ENCODE peak calls at places on chromosome 10, in eight cellular contexts. Q is RWPE1, M is omental fat pad, W is lower leg skin, A is right lobe of liver, H is Calu3, J is psoas muscle, L is uterus. T is an unnamed sample.

GRCh38 chr10:7529638-7530037 is 118.8 kb upstream of the SFMBT2 start:
- DNase-seq in Q (peak; percentile 13), M (no peak), W (no peak), A (no peak), H (peak; percentile 61), J (no peak), L (no peak), T (no peak)

GRCh38 chr10:89371987-89372386 is 5.9 kb upstream of the IFIT1B start:
- DNase-seq in Q (no peak), M (no peak), W (no peak), A (no peak), H (no peak), J (no peak), L (no peak), T (no peak)

GRCh38 chr10:73746721-73747120 is 2.5 kb downstream of the SEC24C start:
- DNase-seq in Q (no peak), M (no peak), W (no peak), A (no peak), H (no peak), J (no peak), L (no peak), T (no peak)

GRCh38 chr10:99280472-99280871 is 44.8 kb upstream of the HPSE2 start:
- DNase-seq in Q (no peak), M (no peak), W (no peak), A (no peak), H (no peak), J (no peak), L (no peak), T (no peak)

GRCh38 chr10:121935702-121936101 is 7.9 kb upstream of the ATE1 start:
- DNase-seq in Q (no peak), M (no peak), W (no peak), A (peak; percentile 83), H (no peak), J (no peak), L (no peak), T (no peak)

GRCh38 chr10:50512743-50513416 is 110.9 kb downstream of the SGMS1 start:
- DNase-seq in Q (no peak), M (no peak), W (no peak), A (no peak), H (no peak), J (no peak), L (no peak), T (no peak)

GRCh38 chr10:78276139-78276538 is 242.5 kb downstream of the RPS24 start:
- DNase-seq in Q (no peak), M (no peak), W (no peak), A (no peak), H (no peak), J (no peak), L (no peak), T (no peak)

GRCh38 chr10:102814873-102815661 is 22.1 kb downstream of the CYP17A1 start:
- DNase-seq in Q (no peak), M (peak; percentile 87), W (peak; percentile 49), A (peak; percentile 80), H (no peak), J (peak; percentile 85), L (peak; percentile 68), T (no peak)

GRCh38 chr10:79352035-79352595 is 4.8 kb downstream of the PPIF start:
- DNase-seq in Q (no peak), M (no peak), W (no peak), A (no peak), H (no peak), J (no peak), L (no peak), T (no peak)

GRCh38 chr10:127563718-127564553 is 14.8 kb downstream of the NPS start:
- DNase-seq in Q (no peak), M (no peak), W (no peak), A (no peak), H (peak; percentile 42), J (peak; percentile 18), L (no peak), T (no peak)

GRCh38 chr10:6973904-6974303 is 393.8 kb upstream of the PRKCQ start:
- DNase-seq in Q (no peak), M (no peak), W (no peak), A (no peak), H (no peak), J (no peak), L (no peak), T (no peak)

GRCh38 chr10:73771722-73772279 is 10.0 kb upstream of the CHCHD1 start:
- DNase-seq in Q (peak; percentile 88), M (peak; percentile 76), W (no peak), A (no peak), H (peak; percentile 88), J (peak; percentile 91), L (no peak), T (no peak)

DNA sequence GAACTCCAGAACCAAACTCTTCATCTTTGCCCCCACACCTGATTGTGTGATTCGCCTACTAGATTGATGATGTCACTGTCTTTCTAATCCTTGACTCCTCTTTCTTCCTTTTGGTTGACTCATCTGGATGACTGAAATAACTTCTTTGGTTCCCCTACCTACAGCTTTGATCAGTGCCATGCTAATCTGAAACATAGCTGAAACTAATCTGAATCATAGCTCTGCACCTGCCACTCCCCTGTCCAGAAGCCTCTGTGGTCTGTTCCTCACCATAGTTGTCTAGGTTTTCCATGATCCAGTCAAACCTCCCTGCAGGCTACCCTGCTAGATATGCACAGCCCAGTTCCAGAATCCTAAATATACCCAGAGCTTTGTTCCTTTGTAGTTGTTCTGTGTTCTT is 51.9 kb downstream of the ZNF365 start:
- DNase-seq in Q (peak; percentile 35), M (no peak), W (no peak), A (no peak), H (peak; percentile 12), J (no peak), L (no peak), T (no peak)
- TF ChIP-seq CTCF in Q (no peak), M (no peak), W (no peak), A (no peak), H (no peak), J (no peak), L (no peak), T (no peak)

GRCh38 chr10:2990764-2991163 is 76.6 kb upstream of the PFKP start:
- DNase-seq in Q (no peak), M (no peak), W (no peak), A (no peak), H (no peak), J (no peak), L (no peak), T (no peak)

GRCh38 chr10:2989292-2989947 is 77.9 kb upstream of the PFKP start:
- DNase-seq in Q (no peak), M (no peak), W (no peak), A (no peak), H (no peak), J (no peak), L (no peak), T (no peak)

GRCh38 chr10:2994562-2994961 is 72.8 kb upstream of the PFKP start:
- DNase-seq in Q (no peak), M (no peak), W (no peak), A (no peak), H (no peak), J (no peak), L (no peak), T (no peak)

GRCh38 chr10:2993636-2994035 is 73.7 kb upstream of the PFKP start:
- DNase-seq in Q (no peak), M (no peak), W (no peak), A (no peak), H (no peak), J (no peak), L (no peak), T (no peak)

DNA sequence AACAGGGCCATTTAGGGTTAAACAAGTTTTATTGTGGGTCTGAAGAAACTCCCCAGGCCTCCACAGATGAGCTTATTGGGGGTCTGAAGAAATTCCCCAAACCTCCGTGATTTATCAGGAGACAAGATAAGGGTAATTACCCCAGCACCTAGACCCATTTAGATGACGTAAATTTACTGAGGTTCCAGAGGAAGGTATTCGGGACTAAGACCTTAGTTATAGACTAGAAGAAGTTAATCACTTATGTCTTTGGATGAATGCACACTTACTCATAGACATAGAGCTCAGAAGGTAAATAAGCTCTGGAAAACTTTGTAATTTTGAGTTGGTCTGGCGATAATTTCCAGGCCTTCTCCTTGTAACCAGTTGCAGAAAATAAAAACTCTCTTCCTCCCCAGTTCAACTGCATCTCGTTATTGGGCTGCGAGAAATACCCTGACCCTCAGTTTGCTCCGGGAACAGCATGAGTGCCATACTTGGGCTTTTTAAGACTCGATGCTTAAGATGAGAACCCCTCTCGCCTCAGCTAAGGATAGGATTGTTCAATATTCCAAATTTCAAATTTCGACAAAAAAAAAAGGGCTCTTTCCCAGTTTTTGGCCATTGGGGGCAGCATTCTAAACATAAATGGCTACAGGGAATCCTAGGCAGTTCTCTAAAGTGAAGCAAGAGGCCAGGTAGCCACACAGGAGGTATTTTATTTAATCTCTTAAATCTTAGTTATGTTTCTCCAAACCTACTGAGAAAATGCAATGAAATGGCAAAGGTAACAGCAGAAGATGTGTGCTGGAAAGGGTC is 74.7 kb upstream of the PFKP start:
- DNase-seq in Q (no peak), M (no peak), W (no peak), A (no peak), H (no peak), J (no peak), L (no peak), T (no peak)
- TF ChIP-seq CTCF in Q (no peak), M (no peak), W (no peak), A (no peak), H (no peak), J (no peak), L (no peak), T (peak; percentile 66)

DNA sequence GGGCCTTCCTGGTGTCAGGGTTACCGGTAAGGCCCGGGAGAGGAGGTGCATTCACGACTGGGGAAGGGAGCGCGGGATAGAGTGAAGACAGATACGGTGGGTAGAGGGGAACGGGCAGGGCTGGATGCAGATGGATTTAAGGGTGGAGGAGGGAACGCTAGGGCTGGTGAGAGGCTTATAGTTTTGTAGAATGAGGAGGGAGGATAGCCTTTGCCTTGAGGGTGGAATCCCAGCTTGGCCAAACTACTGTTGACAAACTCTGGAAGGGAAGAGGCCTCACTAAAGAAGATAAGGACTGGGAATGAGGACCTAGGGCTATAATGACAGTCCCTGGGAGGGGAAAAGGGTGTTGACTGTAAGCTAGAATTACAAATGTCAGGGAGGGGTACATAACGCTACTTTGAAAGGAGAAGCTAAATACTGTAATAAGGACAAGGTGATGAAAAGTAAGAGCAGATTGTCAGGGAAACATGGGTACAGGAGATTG is 662 bp downstream of the BTRC start:
- DNase-seq in Q (peak; percentile 28), M (no peak), W (no peak), A (no peak), H (no peak), J (no peak), L (no peak), T (no peak)
- TF ChIP-seq CTCF in Q (no peak), M (no peak), W (no peak), A (no peak), H (no peak), J (no peak), L (no peak), T (peak; percentile 5)

DNA sequence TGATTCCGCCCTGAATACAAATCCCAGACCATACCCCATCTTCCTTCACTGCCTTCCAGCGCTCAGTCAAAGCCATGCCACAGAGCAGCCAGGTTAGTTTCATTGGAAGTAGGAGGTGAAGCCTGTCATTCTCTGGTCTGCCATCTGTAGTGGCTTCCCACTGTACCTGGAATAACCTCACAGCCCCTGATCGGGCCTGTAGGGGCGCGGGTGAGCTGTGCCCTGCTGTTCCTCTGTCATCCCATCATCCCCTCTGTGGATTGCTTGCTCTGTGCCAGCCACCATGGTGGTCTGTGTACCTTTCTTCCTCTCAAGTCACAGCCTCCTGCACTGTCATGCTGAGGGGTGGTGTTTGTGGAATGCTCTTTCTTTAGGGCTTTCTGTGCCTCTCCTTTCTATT is 155.1 kb downstream of the ZNF22 start:
- DNase-seq in Q (no peak), M (no peak), W (no peak), A (no peak), H (peak; percentile 13), J (no peak), L (no peak), T (no peak)
- TF ChIP-seq CTCF in Q (no peak), M (no peak), W (no peak), A (no peak), H (no peak), J (no peak), L (no peak), T (no peak)